ENCODE peak calls at places on chromosomes 13 and 19, in four cellular contexts. K is K562, H is GM12878, R is A549. M is an unnamed sample.
A peak's percentile ranks its signal among the peaks of the same experiment; 100 is the strongest.

GRCh38 chr19:18322318-18322758 is 538 bp downstream of the LSM4 start:
- DNase-seq in K (peak; percentile 66), H (no peak), R (peak; percentile 66), M (peak; percentile 34)

GRCh38 chr19:45323671-45324081 is 1.0 kb upstream of the CKM start:
- DNase-seq in K (no peak), H (no peak), R (no peak), M (no peak)

GRCh38 chr13:97139704-97140103 is 82.4 kb upstream of the MBNL2 start:
- DNase-seq in K (no peak), H (no peak), R (no peak), M (no peak)

GRCh38 chr19:35404879-35405622 is 34.2 kb downstream of the GPR42 start:
- DNase-seq in K (peak; percentile 20), H (peak; percentile 95), R (peak; percentile 66), M (no peak)

GRCh38 chr19:13700621-13701020 is 63.7 kb upstream of the MRI1 start:
- DNase-seq in K (no peak), H (no peak), R (no peak), M (no peak)

GRCh38 chr13:111518161-111518791 is 197.8 kb downstream of the TEX29 start:
- DNase-seq in K (peak; percentile 10), H (no peak), R (no peak), M (no peak)

GRCh38 chr19:10003271-10003670 is 7.0 kb downstream of the COL5A3 start:
- DNase-seq in K (no peak), H (no peak), R (no peak), M (no peak)

GRCh38 chr19:54620464-54620863 is 9.8 kb upstream of the LILRB1 start:
- DNase-seq in K (no peak), H (no peak), R (no peak), M (no peak)

GRCh38 chr13:100707818-100708740 is 33.5 kb upstream of the TMTC4 start:
- DNase-seq in K (no peak), H (no peak), R (no peak), M (no peak)

GRCh38 chr13:44229371-44230030 is 144.1 kb upstream of the SERP2 start:
- DNase-seq in K (no peak), H (no peak), R (no peak), M (no peak)

GRCh38 chr19:16899566-16900075 is 10.8 kb downstream of the F2RL3 start:
- DNase-seq in K (peak; percentile 63), H (no peak), R (peak; percentile 64), M (peak; percentile 16)

GRCh38 chr19:48874309-48875135 is 2.3 kb downstream of the PPP1R15A start:
- DNase-seq in K (peak; percentile 52), H (no peak), R (peak; percentile 52), M (peak; percentile 69)

GRCh38 chr13:99395436-99395835 is 88.2 kb upstream of the GPR183 start:
- DNase-seq in K (no peak), H (no peak), R (no peak), M (no peak)

GRCh38 chr13:101841687-101842086 is 389.2 kb downstream of the ITGBL1 start:
- DNase-seq in K (no peak), H (no peak), R (no peak), M (no peak)

GRCh38 chr19:51551673-51552440 is 19.2 kb upstream of the ZNF175 start:
- DNase-seq in K (no peak), H (no peak), R (no peak), M (no peak)

GRCh38 chr13:50072676-50073075 is 57.4 kb downstream of the KCNRG start:
- DNase-seq in K (no peak), H (no peak), R (no peak), M (peak; percentile 38)

GRCh38 chr13:50073340-50073739 is 58.1 kb downstream of the KCNRG start:
- DNase-seq in K (no peak), H (no peak), R (no peak), M (peak; percentile 38)

GRCh38 chr13:50074843-50075242 is 59.6 kb downstream of the KCNRG start:
- DNase-seq in K (no peak), H (no peak), R (no peak), M (peak; percentile 25)

GRCh38 chr13:50078512-50079277 is 63.5 kb downstream of the KCNRG start:
- DNase-seq in K (no peak), H (no peak), R (no peak), M (peak; percentile 24)

DNA sequence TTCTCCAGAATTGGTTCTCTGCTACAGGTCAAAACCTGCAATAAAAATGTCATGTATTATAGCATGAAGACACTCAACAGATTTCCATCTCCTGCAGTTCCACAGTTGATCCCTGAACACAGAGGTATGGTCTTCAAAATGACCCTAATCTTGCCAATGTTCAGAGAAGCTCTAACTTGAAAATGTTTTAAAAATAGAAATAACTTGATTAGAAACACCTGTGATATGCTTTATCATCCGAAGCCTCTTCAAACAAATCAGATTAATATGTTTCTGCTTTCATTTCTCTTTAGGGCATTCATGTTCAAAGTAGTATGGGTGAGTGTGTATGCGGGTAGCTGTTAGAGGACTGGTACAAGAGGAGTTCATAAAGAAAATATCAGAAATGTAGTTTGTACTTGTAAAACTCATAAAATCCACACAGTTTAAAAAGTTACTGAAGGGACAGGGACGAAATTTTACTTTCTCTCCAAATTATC is 60.4 kb downstream of the KCNRG start:
- DNase-seq in K (no peak), H (no peak), R (no peak), M (peak; percentile 47)
- H3K27ac ChIP-seq in K (no peak overlapping the region), H (peak overlapping the region; percentile 51), R (peak overlapping the region; percentile 47), M (no peak overlapping the region)

DNA sequence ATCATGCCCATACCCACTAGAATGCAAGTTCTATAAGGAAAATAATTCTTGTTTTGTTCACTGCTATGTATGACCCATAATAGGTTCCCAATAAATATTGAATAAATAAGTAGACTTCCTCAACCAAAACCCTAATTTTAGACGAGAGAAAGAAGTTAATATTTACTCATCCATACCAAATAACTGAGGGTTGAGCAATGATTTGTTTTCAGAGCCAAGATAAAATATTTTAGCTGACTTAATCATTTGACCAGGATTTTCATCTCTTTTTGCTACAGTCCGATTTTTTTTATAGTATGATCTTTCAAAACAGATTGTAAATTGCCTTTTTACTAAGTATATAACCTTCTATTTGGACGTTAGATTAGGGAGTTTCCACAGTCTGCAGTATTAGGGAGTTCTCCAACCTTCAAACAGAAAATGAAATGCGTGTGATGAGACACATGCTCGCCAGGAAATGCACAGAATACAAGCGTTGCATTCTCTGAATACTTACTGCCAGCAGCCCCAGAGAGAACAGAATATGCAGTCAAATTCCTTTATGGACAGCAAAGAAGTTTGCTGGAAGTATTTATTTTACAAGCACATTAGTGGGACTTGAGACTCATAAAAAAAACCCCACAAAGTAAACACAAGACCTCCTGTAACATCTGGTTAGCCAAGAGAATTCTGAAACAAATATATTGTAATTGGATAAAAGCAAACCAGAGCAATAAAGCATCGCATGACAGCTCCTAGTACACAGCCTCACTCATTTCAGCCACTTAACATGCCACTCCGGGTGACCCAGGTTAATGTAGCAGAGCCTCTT is 230.0 kb downstream of the MYO16 start:
- DNase-seq in K (no peak), H (no peak), R (no peak), M (no peak)
- TF ChIP-seq MAX in K (no peak), H (no peak), R (peak; percentile 48), M (no peak)

GRCh38 chr19:49916839-49917733 is 11.9 kb upstream of the ATF5 start:
- DNase-seq in K (no peak), H (no peak), R (no peak), M (no peak)
- H3K27ac ChIP-seq in K (no peak overlapping the region), H (peak overlapping the region; percentile 67), R (no peak overlapping the region), M (no peak overlapping the region)

DNA sequence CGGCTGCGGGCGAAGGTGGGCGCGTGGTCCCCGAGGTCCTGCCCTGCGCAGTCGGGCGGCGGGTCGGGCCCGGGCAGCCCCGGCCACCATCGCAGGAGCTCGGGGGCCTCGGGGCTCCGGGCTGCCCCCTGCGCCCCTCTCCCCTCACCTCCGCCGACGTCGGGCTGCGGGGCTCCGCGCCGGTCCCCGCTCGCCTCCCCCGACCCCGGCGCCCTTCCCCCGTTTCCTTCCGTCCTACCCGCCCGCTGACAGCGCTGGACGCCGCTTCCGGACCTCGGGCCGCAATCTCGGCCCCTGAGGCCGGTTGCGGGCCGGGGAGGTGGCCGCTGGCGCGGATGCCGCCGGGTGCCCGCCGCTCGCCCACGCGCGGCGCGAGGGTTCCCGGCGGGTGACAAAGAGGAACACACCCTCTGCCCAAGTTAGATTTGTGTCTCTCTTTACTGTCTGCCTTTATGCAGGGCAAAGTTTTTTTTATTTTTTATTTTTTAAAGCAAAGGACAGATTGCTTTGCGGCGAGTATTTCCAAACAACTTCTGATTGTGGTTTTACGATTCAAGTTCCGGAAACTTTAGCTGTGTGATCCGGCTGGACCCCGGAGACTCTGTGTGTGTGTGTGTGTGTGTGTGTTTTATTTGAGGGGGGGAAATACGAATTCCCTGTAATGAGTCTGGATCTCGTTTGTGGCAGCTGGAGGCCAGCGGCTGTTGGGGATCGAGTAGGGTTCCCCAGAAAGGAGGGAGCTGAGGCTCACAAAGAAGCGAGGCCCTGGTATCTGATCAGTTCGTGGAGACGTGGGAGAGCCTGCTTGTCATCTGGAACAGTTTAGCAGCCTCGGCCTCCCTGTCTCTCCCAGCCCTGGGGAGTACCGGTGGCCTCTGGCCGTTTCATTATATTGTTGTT is 957 bp downstream of the FARP1 start:
- DNase-seq in K (no peak), H (no peak), R (peak; percentile 9), M (peak; percentile 35)
- TF ChIP-seq MAX in K (no peak), H (no peak), R (no peak), M (no peak)